ENCODE peak calls at places on chromosomes 7 and 10, in nine cellular contexts. R is CD4-positive, alpha-beta T cell; O is CD8-positive, alpha-beta T cell; Y is cardiac fibroblast; Z is WERI-Rb-1; W is keratinocyte; N is coronary artery; M is lower leg skin; V is AG04450. Q is an unnamed sample.

GRCh38 chr7:29684787-29685650 is 121.3 kb upstream of the WIPF3 start:
- DNase-seq in O (peak; percentile 43), V (peak; percentile 4), R (peak; percentile 51), W (no peak), N (peak; percentile 84), Z (peak; percentile 75), Y (peak; percentile 78), M (peak; percentile 31), Q (peak; percentile 82)

GRCh38 chr7:108091461-108091831 is 38.7 kb downstream of the LAMB4 start:
- DNase-seq in Z (no peak), V (no peak), N (no peak), O (no peak), R (no peak), M (no peak), Y (no peak), W (no peak), Q (no peak)

GRCh38 chr10:34985823-34986222 is 104.3 kb downstream of the CUL2 start:
- DNase-seq in R (no peak), M (no peak), Z (peak; percentile 34), Y (peak; percentile 52), W (no peak), V (no peak), O (no peak), N (no peak), Q (no peak)

GRCh38 chr10:12717981-12718707 is 283.4 kb downstream of the CCDC3 start:
- DNase-seq in M (no peak), O (no peak), Z (no peak), Y (peak; percentile 31), N (no peak), R (no peak), V (no peak), W (no peak), Q (no peak)

GRCh38 chr10:61935085-61935484 is 33.6 kb downstream of the ARID5B start:
- DNase-seq in W (no peak), M (no peak), Z (no peak), V (no peak), O (no peak), R (no peak), Y (peak; percentile 36), N (no peak), Q (no peak)

GRCh38 chr7:28088032-28088431 is 92.6 kb downstream of the JAZF1 start:
- DNase-seq in W (no peak), M (no peak), O (no peak), Z (no peak), V (no peak), N (no peak), R (no peak), Y (peak; percentile 64), Q (no peak)

GRCh38 chr10:63681965-63682704 is 160.9 kb downstream of the REEP3 start:
- DNase-seq in M (peak; percentile 65), O (no peak), W (peak; percentile 45), Y (peak; percentile 99), Z (no peak), V (peak; percentile 55), N (no peak), R (no peak), Q (no peak)

GRCh38 chr10:68163735-68164134 is 54.4 kb downstream of the MYPN start:
- DNase-seq in O (no peak), W (no peak), N (no peak), R (no peak), M (no peak), Y (no peak), Z (no peak), V (no peak), Q (no peak)

GRCh38 chr10:113971349-113971973 is 72.2 kb upstream of the ADRB1 start:
- DNase-seq in Y (no peak), N (no peak), Z (no peak), V (no peak), W (no peak), M (no peak), R (no peak), O (no peak), Q (no peak)

GRCh38 chr7:94384315-94384714 is 10.4 kb upstream of the COL1A2 start:
- DNase-seq in W (no peak), Y (no peak), Z (no peak), N (no peak), M (no peak), O (no peak), R (no peak), V (no peak), Q (no peak)

GRCh38 chr10:44422153-44422552 is 37.3 kb upstream of the CXCL12 start:
- DNase-seq in V (no peak), Y (no peak), R (no peak), O (no peak), W (no peak), M (no peak), N (no peak), Z (no peak), Q (no peak)

GRCh38 chr10:44418637-44419036 is 33.7 kb upstream of the CXCL12 start:
- DNase-seq in N (peak; percentile 33), V (no peak), M (no peak), Z (no peak), Y (no peak), R (no peak), O (no peak), W (no peak), Q (no peak)

GRCh38 chr10:44422631-44423030 is 37.7 kb upstream of the CXCL12 start:
- DNase-seq in N (no peak), M (no peak), W (no peak), R (no peak), Z (no peak), Y (no peak), O (no peak), V (no peak), Q (peak; percentile 56)

GRCh38 chr10:44417761-44418160 is 32.9 kb upstream of the CXCL12 start:
- DNase-seq in Y (no peak), O (no peak), M (no peak), R (no peak), W (no peak), V (no peak), N (peak; percentile 41), Z (no peak), Q (no peak)

GRCh38 chr10:44419790-44420549 is 35.1 kb upstream of the CXCL12 start:
- DNase-seq in W (no peak), V (no peak), M (no peak), R (no peak), O (no peak), Z (no peak), Y (no peak), N (no peak), Q (no peak)
- TF ChIP-seq CTCF in W (no peak), V (no peak), M (no peak), R (no peak), O (no peak), Z (no peak), Y (no peak), N (no peak), Q (no peak)

DNA sequence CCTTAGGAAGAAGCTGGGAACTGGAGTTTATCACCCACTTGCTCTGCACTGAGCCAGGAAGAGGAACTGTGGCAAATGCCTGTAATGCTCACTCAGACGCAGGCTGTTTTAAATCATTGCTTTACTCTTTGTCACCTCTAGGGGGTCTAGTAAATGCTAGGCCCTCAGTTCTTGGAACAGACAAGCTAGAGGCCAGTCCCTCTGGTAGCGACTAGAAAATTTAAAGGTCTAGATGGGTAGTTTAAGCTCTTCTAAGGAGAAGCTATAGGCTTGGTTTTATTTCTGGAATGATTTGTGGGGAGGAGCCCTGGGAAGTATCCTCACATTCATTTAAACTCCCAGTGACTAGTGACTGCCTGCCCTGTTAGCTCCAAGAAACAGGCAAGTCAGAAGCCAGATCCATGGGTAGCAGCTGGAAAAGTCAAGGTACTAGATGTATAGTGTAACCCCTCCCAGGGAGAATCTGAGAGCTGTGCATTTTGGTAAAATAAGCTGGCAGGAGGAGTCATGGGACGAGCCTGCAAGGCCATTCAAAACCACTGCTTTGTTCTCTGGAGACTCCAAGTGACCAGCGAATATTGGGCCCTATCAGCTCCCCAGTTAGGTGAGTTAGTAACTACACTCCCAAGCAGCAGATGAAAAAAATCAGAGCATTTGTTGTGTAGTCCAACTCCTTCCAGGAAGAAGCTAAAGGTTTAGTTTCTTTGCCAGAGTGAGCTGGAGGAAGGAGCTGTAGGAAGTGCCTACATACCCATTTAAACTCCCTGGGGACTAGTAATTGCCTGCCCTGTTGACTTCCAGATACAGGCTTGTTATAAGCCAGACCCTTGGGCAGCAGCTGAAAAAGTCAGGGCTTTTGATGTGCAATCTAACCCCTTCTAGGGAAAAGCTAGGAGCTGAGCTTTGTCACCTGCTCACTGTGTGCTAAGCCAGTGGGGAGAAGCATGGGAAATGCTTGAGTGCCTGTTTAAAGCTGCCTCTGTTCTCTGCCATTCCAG is 68.9 kb downstream of the DYNC1I1 start:
- DNase-seq in R (no peak), O (no peak), V (no peak), Y (peak; percentile 5), M (no peak), N (no peak), W (no peak), Z (no peak), Q (no peak)
- TF ChIP-seq CTCF in R (no peak), O (no peak), V (peak; percentile 24), Y (peak; percentile 40), M (no peak), N (no peak), W (peak; percentile 44), Z (peak; percentile 35), Q (peak; percentile 67)

GRCh38 chr10:48464121-48464870 is 140.6 kb downstream of the ARHGAP22 start:
- DNase-seq in V (no peak), O (no peak), M (no peak), W (no peak), Y (no peak), N (peak; percentile 61), R (peak; percentile 24), Z (peak; percentile 7), Q (peak; percentile 48)
- TF ChIP-seq CTCF in V (no peak), O (no peak), M (no peak), W (no peak), Y (no peak), N (no peak), R (no peak), Z (no peak), Q (no peak)

DNA sequence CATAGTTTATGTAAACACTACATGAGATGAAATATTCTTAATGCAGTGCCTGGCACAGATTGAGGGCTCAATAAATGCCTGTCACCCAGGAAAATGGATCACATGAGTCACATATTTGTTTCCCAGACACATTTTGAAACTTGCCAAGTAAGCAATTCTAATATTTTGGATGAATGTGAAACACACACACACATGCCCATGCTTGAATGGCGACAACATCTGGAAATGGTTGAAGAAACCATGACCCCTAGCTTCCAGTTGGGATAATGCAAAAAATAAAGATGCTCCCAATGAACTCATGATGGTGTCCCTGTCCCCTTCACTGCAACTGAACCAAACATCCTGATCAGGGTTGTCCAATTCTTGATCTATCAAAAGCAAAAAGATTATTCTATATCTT is 797.3 kb downstream of the XPNPEP1 start:
- DNase-seq in N (no peak), M (no peak), R (no peak), Y (no peak), O (no peak), V (no peak), Z (no peak), W (no peak), Q (no peak)
- TF ChIP-seq CTCF in N (no peak), M (no peak), R (no peak), Y (no peak), O (no peak), V (peak; percentile 1), Z (peak; percentile 16), W (no peak), Q (peak; percentile 41)

Q was measured in type B pancreatic cell.